ENCODE peak calls at places on chromosomes 7 and 10, in eight cellular contexts. A is HL-60, X is fibroblast of lung, M is tibial artery, Q is AG04449, W is fibroblast of pulmonary artery, H is body of pancreas, J is psoas muscle. I is an unnamed sample.

GRCh38 chr7:22589641-22590141 is 89.7 kb upstream of the STEAP1B start:
- DNase-seq in A (no peak), X (peak; percentile 88), M (peak; percentile 42), Q (no peak), W (peak; percentile 97), H (no peak), J (peak; percentile 70), I (no peak)

GRCh38 chr10:115706482-115707076 is 566.4 kb downstream of the GFRA1 start:
- DNase-seq in A (no peak), X (peak; percentile 64), M (no peak), Q (no peak), W (peak; percentile 46), H (no peak), J (no peak), I (no peak)

GRCh38 chr10:32189400-32190084 is 133.3 kb upstream of the KIF5B start:
- DNase-seq in A (no peak), X (peak; percentile 42), M (no peak), Q (no peak), W (peak; percentile 29), H (peak; percentile 45), J (no peak), I (no peak)

GRCh38 chr10:117666131-117666530 is 123.6 kb downstream of the EMX2 start:
- DNase-seq in A (no peak), X (no peak), M (no peak), Q (no peak), W (no peak), H (no peak), J (no peak), I (no peak)

GRCh38 chr10:5609952-5610616 is 56.3 kb downstream of the ASB13 start:
- DNase-seq in A (no peak), X (no peak), M (no peak), Q (no peak), W (no peak), H (no peak), J (no peak), I (no peak)

GRCh38 chr7:82375713-82376112 is 67.9 kb downstream of the CACNA2D1 start:
- DNase-seq in A (no peak), X (no peak), M (no peak), Q (no peak), W (no peak), H (no peak), J (no peak), I (no peak)

GRCh38 chr7:41915861-41916260 is 213.0 kb upstream of the INHBA start:
- DNase-seq in A (no peak), X (no peak), M (no peak), Q (no peak), W (no peak), H (no peak), J (no peak), I (no peak)

GRCh38 chr10:130221456-130222375 is 85.5 kb downstream of the GLRX3 start:
- DNase-seq in A (no peak), X (no peak), M (no peak), Q (no peak), W (no peak), H (no peak), J (no peak), I (no peak)

GRCh38 chr10:64379898-64380297 is 858.7 kb downstream of the REEP3 start:
- DNase-seq in A (no peak), X (no peak), M (no peak), Q (no peak), W (no peak), H (no peak), J (no peak), I (no peak)

GRCh38 chr10:5391780-5392179 is 12.8 kb downstream of the TUBAL3 start:
- DNase-seq in A (no peak), X (no peak), M (no peak), Q (no peak), W (no peak), H (no peak), J (no peak), I (no peak)

GRCh38 chr10:68211635-68212034 is 20.3 kb downstream of the ATOH7 start:
- DNase-seq in A (no peak), X (no peak), M (no peak), Q (no peak), W (no peak), H (no peak), J (no peak), I (no peak)

GRCh38 chr7:101555921-101556275 is 73.2 kb downstream of the MYL10 start:
- DNase-seq in A (no peak), X (no peak), M (no peak), Q (no peak), W (no peak), H (peak; percentile 8), J (no peak), I (no peak)

GRCh38 chr10:110919971-110920881 is 822 bp downstream of the SHOC2 start:
- DNase-seq in A (peak; percentile 63), X (peak; percentile 39), M (peak; percentile 28), Q (no peak), W (peak; percentile 64), H (peak; percentile 48), J (no peak), I (peak; percentile 78)

GRCh38 chr7:43855176-43855575 is 14.1 kb downstream of the MRPS24 start:
- DNase-seq in A (no peak), X (no peak), M (no peak), Q (no peak), W (no peak), H (no peak), J (no peak), I (no peak)

GRCh38 chr10:69089638-69090599 is 2.0 kb downstream of the SRGN start:
- DNase-seq in A (no peak), X (peak; percentile 62), M (peak; percentile 46), Q (no peak), W (peak; percentile 70), H (no peak), J (no peak), I (peak; percentile 78)

GRCh38 chr7:17719998-17720397 is 220.3 kb downstream of the SNX13 start:
- DNase-seq in A (no peak), X (no peak), M (no peak), Q (no peak), W (no peak), H (no peak), J (no peak), I (no peak)

GRCh38 chr7:104973227-104973626 is 40.8 kb upstream of the KMT2E start:
- DNase-seq in A (no peak), X (no peak), M (no peak), Q (no peak), W (no peak), H (no peak), J (no peak), I (no peak)

GRCh38 chr7:125930848-125931247 is 1001.2 kb upstream of the POT1 start:
- DNase-seq in A (no peak), X (no peak), M (no peak), Q (no peak), W (no peak), H (no peak), J (no peak), I (no peak)

GRCh38 chr10:73750807-73751206 is 6.6 kb downstream of the SEC24C start:
- DNase-seq in A (no peak), X (no peak), M (no peak), Q (no peak), W (no peak), H (no peak), J (no peak), I (no peak)

GRCh38 chr10:77781451-77782327 is 144.1 kb upstream of the KCNMA1 start:
- DNase-seq in A (no peak), X (no peak), M (no peak), Q (no peak), W (no peak), H (no peak), J (no peak), I (no peak)

GRCh38 chr10:24891823-24892222 is 60.6 kb downstream of the PRTFDC1 start:
- DNase-seq in A (no peak), X (peak; percentile 82), M (no peak), Q (no peak), W (peak; percentile 66), H (no peak), J (no peak), I (no peak)

GRCh38 chr10:75400769-75401568 is 595 bp downstream of the ZNF503 start:
- DNase-seq in A (no peak), X (peak; percentile 75), M (peak; percentile 62), Q (no peak), W (peak; percentile 71), H (peak; percentile 65), J (peak; percentile 63), I (no peak)
- H3K4me3 ChIP-seq in A (peak overlapping the region; percentile 69), X (peak overlapping the region; percentile 88), M (peak overlapping the region; percentile 88), Q (peak overlapping the region; percentile 96), W (peak overlapping the region; percentile 96), H (peak overlapping the region; percentile 97), J (peak overlapping the region; percentile 90), I (peak overlapping the region; percentile 40)

GRCh38 chr10:126596472-126597016 is 73.9 kb downstream of the C10orf90 start:
- DNase-seq in A (no peak), X (no peak), M (no peak), Q (no peak), W (no peak), H (no peak), J (no peak), I (no peak)

GRCh38 chr10:126599949-126600627 is 70.4 kb downstream of the C10orf90 start:
- DNase-seq in A (no peak), X (no peak), M (no peak), Q (no peak), W (no peak), H (no peak), J (no peak), I (no peak)

GRCh38 chr10:126597206-126597605 is 73.3 kb downstream of the C10orf90 start:
- DNase-seq in A (no peak), X (no peak), M (no peak), Q (no peak), W (no peak), H (no peak), J (no peak), I (no peak)

GRCh38 chr10:126595160-126595559 is 75.3 kb downstream of the C10orf90 start:
- DNase-seq in A (no peak), X (no peak), M (no peak), Q (no peak), W (no peak), H (no peak), J (no peak), I (no peak)

GRCh38 chr10:126598009-126598408 is 72.5 kb downstream of the C10orf90 start:
- DNase-seq in A (no peak), X (peak; percentile 43), M (no peak), Q (no peak), W (peak; percentile 45), H (peak; percentile 84), J (no peak), I (no peak)
- TF ChIP-seq CTCF in A (peak; percentile 89), X (peak; percentile 76), M (no peak), Q (peak; percentile 74), W (peak; percentile 65), H (peak; percentile 78), J (peak; percentile 14), I (peak; percentile 70)

GRCh38 chr10:122164028-122164601 is 107.0 kb upstream of the BTBD16 start:
- DNase-seq in A (no peak), X (peak; percentile 38), M (no peak), Q (no peak), W (no peak), H (no peak), J (no peak), I (no peak)
- H3K4me3 ChIP-seq in A (no peak overlapping the region), X (no peak overlapping the region), M (peak overlapping the region; percentile 47), Q (peak overlapping the region; percentile 57), W (peak overlapping the region; percentile 41), H (no peak overlapping the region), J (peak overlapping the region; percentile 50), I (no peak overlapping the region)

DNA sequence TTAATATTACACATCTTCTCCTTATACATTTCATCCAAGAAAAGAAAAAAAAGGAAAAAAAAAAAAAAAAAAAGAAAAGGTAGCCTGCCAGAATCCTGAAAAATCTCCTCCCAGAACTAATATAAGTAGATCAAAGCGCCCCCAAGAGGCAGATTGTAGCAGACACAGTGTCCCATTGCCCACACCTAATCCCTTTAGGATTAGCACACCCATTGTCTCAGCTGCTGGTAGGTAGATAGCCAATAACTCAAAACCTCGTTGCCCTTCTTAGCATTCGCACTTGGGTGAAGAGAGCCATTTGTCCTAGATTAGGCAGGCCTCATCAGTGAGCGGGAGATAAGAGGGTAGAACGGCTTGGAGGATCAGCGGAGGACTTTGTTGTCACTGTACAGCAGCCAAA is 100.2 kb upstream of the SORCS1 start:
- DNase-seq in A (no peak), X (no peak), M (no peak), Q (no peak), W (no peak), H (no peak), J (no peak), I (no peak)
- TF ChIP-seq CTCF in A (no peak), X (no peak), M (no peak), Q (no peak), W (no peak), H (no peak), J (no peak), I (no peak)

I was measured in GM12864.